ENCODE peak calls at places on chromosomes 1 and 21, in eight cellular contexts. Y is HCT116; G is BE2C; S is activated CD8-positive, alpha-beta T cell treated with anti-CD3 and anti-CD28 coated beads for 36 hours; V is Peyer's patch; Q is Calu3; R is esophagus squamous epithelium; Z is fibroblast of the aortic adventitia. F is an unnamed sample.

GRCh38 chr1:30085814-30086770 is 637.3 kb downstream of the MATN1 start:
- DNase-seq in Q (peak; percentile 42), Y (no peak), V (no peak), G (peak; percentile 67), Z (peak; percentile 53), R (no peak), S (peak; percentile 61), F (peak; percentile 67)

GRCh38 chr1:7552402-7552801 is 218.7 kb upstream of the VAMP3 start:
- DNase-seq in S (no peak), G (no peak), Z (no peak), Q (peak; percentile 40), Y (no peak), R (no peak), V (no peak), F (no peak)

GRCh38 chr1:225454733-225455132 is 26.9 kb upstream of the LBR start:
- DNase-seq in G (no peak), V (no peak), Q (peak; percentile 76), R (no peak), Y (peak; percentile 62), S (peak; percentile 96), Z (peak; percentile 72), F (no peak)

GRCh38 chr1:26156285-26157038 is 2.4 kb upstream of the FAM110D start:
- DNase-seq in Q (no peak), Y (no peak), S (no peak), R (no peak), G (peak; percentile 51), V (no peak), Z (no peak), F (no peak)

GRCh38 chr1:22643381-22643780 is at the start of gene C1QC:
- DNase-seq in S (no peak), G (no peak), R (no peak), Y (no peak), Z (no peak), Q (no peak), V (no peak), F (no peak)

GRCh38 chr1:19799877-19800804 is at the start of gene TMCO4:
- DNase-seq in S (peak; percentile 64), V (peak; percentile 65), G (peak; percentile 12), Y (no peak), Z (peak; percentile 79), Q (peak; percentile 49), R (peak; percentile 5), F (peak; percentile 75)

GRCh38 chr1:243416510-243416909 is 160.7 kb downstream of the SDCCAG8 start:
- DNase-seq in V (no peak), Q (no peak), G (no peak), R (no peak), Y (no peak), S (no peak), Z (no peak), F (peak; percentile 25)

GRCh38 chr21:25809013-25809412 is 74.2 kb downstream of the GABPA start:
- DNase-seq in S (no peak), G (no peak), Z (peak; percentile 41), V (no peak), Q (no peak), R (no peak), Y (no peak), F (no peak)

GRCh38 chr1:220874201-220874655 is 5.0 kb upstream of the HLX start:
- DNase-seq in S (peak; percentile 54), Y (peak; percentile 16), Z (peak; percentile 79), G (peak; percentile 74), R (no peak), V (peak; percentile 58), Q (peak; percentile 56), F (peak; percentile 62)

GRCh38 chr1:25554426-25554780 is 11.0 kb downstream of the LDLRAP1 start:
- DNase-seq in Z (no peak), R (no peak), Y (no peak), G (no peak), S (no peak), V (no peak), Q (no peak), F (no peak)

DNA sequence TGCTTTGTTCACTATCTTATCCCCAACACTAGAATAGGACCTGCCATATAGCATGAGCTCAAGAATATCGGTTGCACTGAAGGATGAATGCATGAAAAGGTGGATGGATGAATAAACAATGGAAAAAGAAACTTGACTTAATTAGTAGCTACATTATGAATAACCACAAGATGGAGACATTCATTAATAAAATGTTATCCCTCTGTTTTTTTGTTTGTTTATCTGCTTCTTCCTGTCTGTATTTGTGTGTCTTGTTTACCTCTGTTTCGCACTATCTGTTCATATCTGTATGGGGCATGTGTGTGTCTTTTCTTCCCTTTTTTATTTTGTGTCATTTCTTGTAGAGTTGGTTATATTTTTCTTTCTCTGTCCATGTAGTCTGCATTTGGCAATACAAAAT is 1.1 kb upstream of the OR14I1 start:
- DNase-seq in S (no peak), G (no peak), V (no peak), R (no peak), Z (no peak), Y (no peak), Q (no peak), F (no peak)
- TF ChIP-seq CTCF in S (no peak), G (no peak), V (peak; percentile 64), R (no peak), Z (no peak), Y (peak; percentile 9), Q (no peak), F (no peak)

DNA sequence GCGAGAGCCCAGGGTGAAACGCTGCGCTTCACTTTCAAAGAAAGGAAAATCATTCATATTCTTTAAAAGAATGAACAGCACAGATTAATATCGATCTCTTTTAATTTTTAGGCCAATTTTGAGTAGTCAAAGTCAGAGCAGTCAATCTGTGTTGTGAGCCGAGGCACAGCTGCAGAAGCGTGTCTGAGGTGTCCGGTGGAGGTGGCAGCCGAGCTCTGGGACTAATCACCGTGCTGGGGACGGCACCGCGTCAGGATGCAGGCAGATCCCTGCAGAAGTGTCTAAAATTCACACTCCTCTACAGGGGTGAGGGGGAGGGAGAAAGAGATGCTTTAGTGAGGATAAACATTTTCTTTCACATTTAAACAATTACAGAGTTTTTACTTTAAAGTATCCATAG is 4.1 kb downstream of the TFF1 start:
- DNase-seq in S (no peak), Y (no peak), R (no peak), G (no peak), V (no peak), Z (no peak), Q (no peak), F (no peak)
- TF ChIP-seq CTCF in S (no peak), Y (no peak), R (no peak), G (no peak), V (no peak), Z (no peak), Q (no peak), F (no peak)

DNA sequence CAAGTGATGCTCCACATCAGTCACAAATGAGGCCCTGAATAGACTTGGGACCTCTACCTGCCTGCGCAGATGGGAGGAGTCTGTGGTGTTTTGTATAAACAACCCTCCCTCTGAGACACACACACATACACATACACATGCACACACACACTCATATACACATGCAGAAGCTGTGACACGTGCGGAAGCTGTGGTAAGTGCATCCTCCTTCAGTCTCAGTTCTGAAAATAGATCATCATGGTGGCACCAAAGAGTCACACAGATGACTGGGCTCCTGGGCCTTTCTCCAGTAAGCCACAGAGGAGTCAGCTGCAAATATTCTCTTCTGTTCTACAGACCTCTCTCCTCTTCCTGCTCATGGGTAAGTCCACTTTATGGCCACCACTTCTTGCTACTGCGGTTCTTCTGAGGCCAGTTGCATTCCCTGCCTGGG is at the start of gene LY9:
- DNase-seq in G (no peak), Y (no peak), Q (no peak), S (peak; percentile 93), R (peak; percentile 31), Z (no peak), V (peak; percentile 95), F (peak; percentile 72)
- TF ChIP-seq CTCF in G (no peak), Y (no peak), Q (no peak), S (no peak), R (no peak), Z (no peak), V (no peak), F (no peak)

DNA sequence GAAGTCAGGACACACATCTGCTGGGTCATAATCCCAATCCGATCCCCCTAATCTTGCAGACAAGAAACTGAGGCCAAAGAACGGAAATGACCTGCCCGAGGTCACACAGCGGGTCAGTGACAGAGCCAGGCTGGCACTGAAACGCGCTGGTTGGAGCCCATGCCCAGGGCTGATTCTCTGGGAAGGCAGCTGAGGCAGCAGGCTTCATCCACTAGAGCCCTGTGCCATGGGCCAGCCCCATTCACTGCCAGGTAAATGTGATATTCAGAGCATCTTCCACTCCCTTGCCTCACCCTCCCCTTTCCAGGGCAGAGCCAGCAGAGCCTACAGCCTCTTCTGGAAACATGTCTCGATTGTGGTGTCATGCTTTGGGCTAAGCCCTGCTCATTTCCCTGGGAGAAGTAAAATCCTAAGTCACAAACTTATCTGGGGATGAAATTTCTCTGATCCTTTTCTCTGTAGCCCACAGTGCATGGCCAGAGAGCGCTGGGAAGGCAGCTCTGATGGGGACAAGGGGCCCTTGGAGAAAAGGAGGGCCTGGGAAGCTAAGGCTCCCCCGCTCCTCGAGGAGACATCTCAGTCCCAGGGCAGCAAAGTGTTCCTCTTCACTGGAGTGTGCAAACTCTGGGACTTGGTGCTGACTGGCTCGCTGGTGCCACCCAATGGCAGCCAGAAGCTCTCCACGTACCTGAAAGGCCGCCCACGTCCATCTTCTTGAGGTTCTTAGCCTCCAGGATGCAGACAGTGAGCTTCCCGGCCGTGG is 110.4 kb downstream of the SYT2 start:
- DNase-seq in G (peak; percentile 81), V (peak; percentile 36), Q (peak; percentile 80), S (peak; percentile 58), R (no peak), Z (peak; percentile 85), Y (peak; percentile 34), F (peak; percentile 82)
- TF ChIP-seq CTCF in G (peak; percentile 93), V (peak; percentile 65), Q (peak; percentile 83), S (peak; percentile 49), R (peak; percentile 67), Z (peak; percentile 89), Y (peak; percentile 87), F (peak; percentile 88)

GRCh38 chr1:45928486-45929205 is 125.2 kb downstream of the MAST2 start:
- DNase-seq in V (no peak), R (no peak), G (no peak), Z (no peak), S (peak; percentile 4), Q (no peak), Y (no peak), F (no peak)
- TF ChIP-seq CTCF in V (no peak), R (no peak), G (no peak), Z (no peak), S (no peak), Q (no peak), Y (no peak), F (no peak)

GRCh38 chr1:197181982-197182381 is 35.5 kb upstream of the ASPM start:
- DNase-seq in S (no peak), V (no peak), Y (no peak), Q (no peak), G (no peak), Z (no peak), R (no peak), F (no peak)

GRCh38 chr1:197174818-197175217 is 28.3 kb upstream of the ASPM start:
- DNase-seq in R (no peak), Q (no peak), G (no peak), S (no peak), Y (no peak), Z (no peak), V (no peak), F (no peak)

GRCh38 chr1:197182716-197183115 is 36.2 kb upstream of the ASPM start:
- DNase-seq in S (no peak), Y (no peak), Z (no peak), G (no peak), V (no peak), R (no peak), Q (no peak), F (no peak)

GRCh38 chr1:197180252-197180878 is 33.9 kb upstream of the ASPM start:
- DNase-seq in V (no peak), S (no peak), G (no peak), Z (peak; percentile 81), R (no peak), Q (no peak), Y (no peak), F (no peak)

GRCh38 chr1:197178998-197179397 is 32.5 kb upstream of the ASPM start:
- DNase-seq in Z (peak; percentile 83), G (no peak), Q (no peak), R (no peak), V (no peak), Y (no peak), S (no peak), F (no peak)
- TF ChIP-seq CTCF in Z (peak; percentile 44), G (no peak), Q (no peak), R (no peak), V (no peak), Y (no peak), S (no peak), F (peak; percentile 21)